ENCODE peak calls at places on chromosome 5, in eight cellular contexts. K is sigmoid colon; Y is Right ventricle myocardium superior; M is dorsolateral prefrontal cortex; D is activated CD8-positive, alpha-beta memory T cell treated with anti-CD3 and anti-CD28 coated beads for 24 hours; Q is endothelial cell; N is uterus; I is stimulated activated CD4-positive, alpha-beta T cell treated with anti-CD3 and anti-CD28 coated beads, Interleukin-1b, Interleukin-23, amount 100 ng/mL, for 48 hours. G is an unnamed sample.

GRCh38 chr5:110258460-110258859 is 468.0 kb downstream of the TMEM232 start:
- DNase-seq in K (peak), Y (no peak), M (no peak), D (no peak), Q (no peak), N (no peak), I (no peak), G (no peak)

GRCh38 chr5:167710444-167711025 is 580.9 kb upstream of the WWC1 start:
- DNase-seq in K (no peak), Y (no peak), M (no peak), D (no peak), Q (no peak), N (no peak), I (no peak), G (no peak)

GRCh38 chr5:108381034-108381954 is 604 bp downstream of the FBXL17 start:
- DNase-seq in K (peak), Y (peak), M (peak), D (peak), Q (peak), N (peak), I (peak), G (peak)

GRCh38 chr5:54696931-54697330 is 179.4 kb downstream of the SNX18 start:
- DNase-seq in K (no peak), Y (peak), M (no peak), D (no peak), Q (no peak), N (no peak), I (no peak), G (no peak)

GRCh38 chr5:59749782-59750520 is 143.6 kb downstream of the PDE4D start:
- DNase-seq in K (no peak), Y (no peak), M (no peak), D (no peak), Q (no peak), N (no peak), I (no peak), G (no peak)

GRCh38 chr5:181241393-181241975 is 2.2 kb downstream of the RACK1 start:
- DNase-seq in K (peak), Y (no peak), M (no peak), D (peak), Q (no peak), N (no peak), I (peak), G (peak)

GRCh38 chr5:148759101-148759500 is 67.3 kb upstream of the ADRB2 start:
- DNase-seq in K (no peak), Y (no peak), M (no peak), D (no peak), Q (no peak), N (no peak), I (no peak), G (no peak)

GRCh38 chr5:82666312-82666711 is 388.2 kb upstream of the RPS23 start:
- DNase-seq in K (no peak), Y (no peak), M (no peak), D (no peak), Q (no peak), N (no peak), I (no peak), G (no peak)

GRCh38 chr5:36363101-36363500 is 61.4 kb upstream of the RANBP3L start:
- DNase-seq in K (no peak), Y (no peak), M (no peak), D (no peak), Q (no peak), N (no peak), I (no peak), G (no peak)

GRCh38 chr5:14440598-14441401 is 140.8 kb upstream of the OTULINL start:
- DNase-seq in K (peak), Y (peak), M (peak), D (no peak), Q (no peak), N (peak), I (no peak), G (peak)

GRCh38 chr5:71528206-71528605 is 58.9 kb upstream of the MCCC2 start:
- DNase-seq in K (no peak), Y (no peak), M (no peak), D (no peak), Q (no peak), N (no peak), I (no peak), G (no peak)

GRCh38 chr5:9335754-9336495 is 209.9 kb downstream of the SEMA5A start:
- DNase-seq in K (no peak), Y (no peak), M (no peak), D (no peak), Q (no peak), N (no peak), I (no peak), G (no peak)

GRCh38 chr5:65190328-65191053 is 291.2 kb downstream of the ADAMTS6 start:
- DNase-seq in K (no peak), Y (no peak), M (no peak), D (no peak), Q (no peak), N (no peak), I (no peak), G (peak)

GRCh38 chr5:120479066-120479465 is 15.0 kb downstream of the PRR16 start:
- DNase-seq in K (no peak), Y (no peak), M (no peak), D (no peak), Q (no peak), N (no peak), I (no peak), G (no peak)